ENCODE peak calls at places on chromosomes 3 and 15, in four cellular contexts. W is mucosa of descending colon, J is stomach, C is omental fat pad. T is an unnamed sample.

GRCh38 chr15:31328999-31329639 is 2.5 kb downstream of the KLF13 start:
- DNase-seq in W (peak), J (no peak), C (no peak), T (peak)

GRCh38 chr3:58899159-58899952 is 150.5 kb downstream of the CFAP20DC start:
- DNase-seq in W (peak), J (no peak), C (no peak), T (peak)

GRCh38 chr3:32335365-32336122 is 56.1 kb upstream of the CMTM7 start:
- DNase-seq in W (no peak), J (no peak), C (no peak), T (no peak)

GRCh38 chr3:37074178-37074577 is 80.9 kb downstream of the MLH1 start:
- DNase-seq in W (no peak), J (no peak), C (no peak), T (no peak)

GRCh38 chr3:87318609-87319008 is 42.2 kb upstream of the POU1F1 start:
- DNase-seq in W (no peak), J (no peak), C (no peak), T (no peak)

GRCh38 chr15:85456798-85457197 is 76.4 kb downstream of the AKAP13 start:
- DNase-seq in W (no peak), J (no peak), C (no peak), T (no peak)

GRCh38 chr3:189530822-189531221 is 100.4 kb upstream of the TP63 start:
- DNase-seq in W (no peak), J (no peak), C (no peak), T (no peak)

GRCh38 chr3:43155464-43156121 is 49.7 kb upstream of the POMGNT2 start:
- DNase-seq in W (peak), J (peak), C (no peak), T (no peak)

GRCh38 chr3:53579636-53580035 is 85.2 kb downstream of the CACNA1D start:
- DNase-seq in W (no peak), J (no peak), C (no peak), T (no peak)

GRCh38 chr3:187456268-187456667 is 88.1 kb downstream of the RTP4 start:
- DNase-seq in W (no peak), J (peak), C (no peak), T (no peak)

GRCh38 chr3:196108075-196108743 is 26.3 kb upstream of the TFRC start:
- DNase-seq in W (peak), J (peak), C (no peak), T (no peak)

GRCh38 chr15:40755821-40756220 is 767 bp upstream of the RMDN3 start:
- DNase-seq in W (no peak), J (no peak), C (no peak), T (no peak)

GRCh38 chr3:186734095-186734494 is 16.9 kb downstream of the KNG1 start:
- DNase-seq in W (no peak), J (no peak), C (no peak), T (no peak)

GRCh38 chr3:170257145-170257544 is 34.9 kb downstream of the PRKCI start:
- DNase-seq in W (no peak), J (no peak), C (no peak), T (no peak)